ENCODE peak calls at places on chromosome 13, in six cellular contexts. O, J, A, Y, E and P are unnamed samples.
A peak's percentile ranks its signal among the peaks of the same experiment; 100 is the strongest.

GRCh38 chr13:106710267-106710666 is 142.3 kb upstream of the ARGLU1 start:
- DNase-seq in O (no peak), Y (no peak), A (no peak), E (no peak), J (no peak), P (peak; percentile 44)

GRCh38 chr13:33931397-33931987 is 113.5 kb downstream of the RFC3 start:
- DNase-seq in Y (peak; percentile 75), A (no peak), E (no peak), J (no peak), O (peak; percentile 57), P (peak; percentile 50)

GRCh38 chr13:111219306-111219705 is 101.1 kb upstream of the TEX29 start:
- DNase-seq in O (no peak), J (no peak), Y (no peak), E (no peak), A (no peak), P (peak; percentile 80)

GRCh38 chr13:80447747-80448146 is 106.8 kb upstream of the SPRY2 start:
- DNase-seq in O (no peak), A (no peak), E (no peak), J (no peak), Y (no peak), P (peak; percentile 6)

GRCh38 chr13:112756967-112757758 is 67.3 kb downstream of the ATP11A start:
- DNase-seq in Y (no peak), A (no peak), J (no peak), E (no peak), O (no peak), P (no peak)

GRCh38 chr13:113573065-113573464 is 11.5 kb upstream of the TFDP1 start:
- DNase-seq in Y (no peak), J (no peak), O (no peak), E (no peak), A (no peak), P (no peak)

GRCh38 chr13:51584731-51585191 is 499 bp downstream of the WDFY2 start:
- DNase-seq in J (peak; percentile 77), A (peak; percentile 57), E (no peak), O (peak; percentile 66), Y (peak; percentile 48), P (peak; percentile 25)

GRCh38 chr13:73422973-73423372 is 364.2 kb downstream of the KLF5 start:
- DNase-seq in A (no peak), E (no peak), J (no peak), Y (no peak), O (no peak), P (no peak)

GRCh38 chr13:98399756-98400155 is 177.2 kb downstream of the STK24 start:
- DNase-seq in A (no peak), O (no peak), J (no peak), E (no peak), Y (no peak), P (no peak)

GRCh38 chr13:31242342-31242741 is 42.6 kb downstream of the B3GLCT start:
- DNase-seq in Y (no peak), A (no peak), O (no peak), E (no peak), J (no peak), P (no peak)

GRCh38 chr13:28541966-28542365 is 47.0 kb upstream of the FLT1 start:
- DNase-seq in A (no peak), E (no peak), Y (no peak), J (no peak), O (no peak), P (no peak)

GRCh38 chr13:53238241-53238640 is 209.6 kb downstream of the OLFM4 start:
- DNase-seq in Y (no peak), J (no peak), E (no peak), O (no peak), A (no peak), P (no peak)

GRCh38 chr13:26500618-26501320 is 56.7 kb upstream of the WASF3 start:
- DNase-seq in E (no peak), A (no peak), O (no peak), Y (no peak), J (no peak), P (no peak)

GRCh38 chr13:20134732-20135131 is 26.1 kb downstream of the GJA3 start:
- DNase-seq in Y (no peak), E (no peak), J (no peak), O (no peak), A (no peak), P (no peak)

GRCh38 chr13:81012031-81012430 is 671.1 kb upstream of the SPRY2 start:
- DNase-seq in Y (no peak), O (no peak), J (no peak), E (no peak), A (no peak), P (no peak)

GRCh38 chr13:32168136-32168535 is 136.6 kb downstream of the FRY start:
- DNase-seq in J (no peak), A (no peak), E (no peak), Y (no peak), O (no peak), P (no peak)

GRCh38 chr13:84279166-84279565 is 396.9 kb upstream of the SLITRK1 start:
- DNase-seq in A (no peak), Y (peak; percentile 17), J (no peak), O (no peak), E (no peak), P (no peak)

GRCh38 chr13:105914637-105915036 is 620.8 kb downstream of the EFNB2 start:
- DNase-seq in E (no peak), A (no peak), Y (no peak), O (no peak), J (no peak), P (peak; percentile 73)

GRCh38 chr13:29543230-29544215 is 52.0 kb downstream of the SLC7A1 start:
- DNase-seq in Y (peak; percentile 6), A (peak; percentile 64), E (no peak), O (no peak), J (no peak), P (no peak)

GRCh38 chr13:31282741-31283455 is 83.1 kb downstream of the B3GLCT start:
- DNase-seq in O (peak; percentile 9), J (no peak), E (no peak), A (no peak), Y (peak; percentile 1), P (no peak)

GRCh38 chr13:31846182-31846938 is 107.0 kb downstream of the RXFP2 start:
- DNase-seq in O (peak; percentile 88), E (peak; percentile 94), A (peak; percentile 73), Y (peak; percentile 75), J (peak; percentile 70), P (peak; percentile 83)

GRCh38 chr13:86082116-86082515 is 282.9 kb upstream of the SLITRK6 start:
- DNase-seq in J (no peak), E (no peak), Y (peak; percentile 40), A (no peak), O (no peak), P (no peak)

GRCh38 chr13:51785592-51786424 is 18.2 kb downstream of the DHRS12 start:
- DNase-seq in Y (no peak), A (no peak), E (no peak), J (no peak), O (no peak), P (peak; percentile 32)

GRCh38 chr13:112330479-112331407 is 45.4 kb upstream of the SPACA7 start:
- DNase-seq in A (no peak), O (no peak), J (no peak), Y (no peak), E (no peak), P (no peak)

GRCh38 chr13:31625115-31625514 is 114.2 kb upstream of the RXFP2 start:
- DNase-seq in J (no peak), E (no peak), A (no peak), O (peak; percentile 81), Y (peak; percentile 27), P (no peak)

GRCh38 chr13:44934724-44935123 is 54.5 kb downstream of the NUFIP1 start:
- DNase-seq in J (no peak), Y (peak; percentile 62), E (no peak), O (no peak), A (no peak), P (peak; percentile 52)

GRCh38 chr13:51524846-51525566 is 59.3 kb upstream of the WDFY2 start:
- DNase-seq in O (no peak), Y (no peak), J (no peak), A (no peak), E (no peak), P (no peak)

GRCh38 chr13:41700790-41701310 is 243.5 kb downstream of the RGCC start:
- DNase-seq in A (no peak), Y (peak; percentile 85), E (no peak), J (no peak), O (peak; percentile 70), P (peak; percentile 83)

GRCh38 chr13:69477451-69477850 is 630.2 kb upstream of the ATXN8OS start:
- DNase-seq in Y (no peak), E (no peak), J (no peak), O (no peak), A (no peak), P (no peak)

GRCh38 chr13:96388598-96388997 is 298.7 kb downstream of the HS6ST3 start:
- DNase-seq in E (no peak), Y (no peak), J (no peak), A (no peak), O (no peak), P (no peak)

GRCh38 chr13:73290844-73291243 is 232.0 kb downstream of the KLF5 start:
- DNase-seq in J (no peak), Y (no peak), E (no peak), O (no peak), A (no peak), P (no peak)

GRCh38 chr13:21124853-21125252 is 51.5 kb downstream of the SKA3 start:
- DNase-seq in E (peak; percentile 88), A (no peak), J (no peak), Y (peak; percentile 78), O (peak; percentile 32), P (peak; percentile 33)

GRCh38 chr13:84050551-84050950 is 168.3 kb upstream of the SLITRK1 start:
- DNase-seq in A (no peak), J (no peak), O (no peak), E (no peak), Y (peak; percentile 2), P (no peak)

GRCh38 chr13:46676378-46676725 is 120.6 kb downstream of the ESD start:
- DNase-seq in E (no peak), J (no peak), Y (peak; percentile 36), A (no peak), O (no peak), P (no peak)

GRCh38 chr13:32142956-32143375 is 111.4 kb downstream of the FRY start:
- DNase-seq in Y (no peak), O (peak; percentile 85), A (no peak), J (no peak), E (no peak), P (peak; percentile 78)

GRCh38 chr13:76266566-76266965 is 619.6 kb downstream of the KCTD12 start:
- DNase-seq in O (peak; percentile 9), J (no peak), A (no peak), Y (no peak), E (no peak), P (peak; percentile 61)

GRCh38 chr13:71033026-71033425 is 834.0 kb downstream of the DACH1 start:
- DNase-seq in E (no peak), A (no peak), O (no peak), J (no peak), Y (no peak), P (no peak)

GRCh38 chr13:79671420-79671819 is 190.5 kb downstream of the NDFIP2 start:
- DNase-seq in O (no peak), E (no peak), A (no peak), Y (no peak), J (no peak), P (no peak)